ENCODE peak calls at places on chromosome 20, in four cellular contexts. D is IMR-90, U is K562, K is endothelial cell of umbilical vein. Y is an unnamed sample.

GRCh38 chr20:16622501-16622900 is 49.3 kb upstream of the KIF16B start:
- DNase-seq in D (no peak), U (no peak), K (no peak), Y (no peak)

GRCh38 chr20:63878855-63879254 is 13.8 kb downstream of the TPD52L2 start:
- DNase-seq in D (no peak), U (no peak), K (no peak), Y (no peak)

GRCh38 chr20:39067526-39068216 is 105.5 kb downstream of the DHX35 start:
- DNase-seq in D (peak; percentile 64), U (no peak), K (no peak), Y (no peak)

GRCh38 chr20:59576216-59576953 is 28.0 kb upstream of the PHACTR3 start:
- DNase-seq in D (no peak), U (no peak), K (no peak), Y (no peak)

GRCh38 chr20:2303693-2304092 is 7.9 kb downstream of the TGM3 start:
- DNase-seq in D (no peak), U (no peak), K (no peak), Y (no peak)

GRCh38 chr20:4283011-4283410 is 267.7 kb upstream of the RNF24 start:
- DNase-seq in D (no peak), U (no peak), K (no peak), Y (no peak)

GRCh38 chr20:9339708-9340107 is 174.7 kb upstream of the LAMP5 start:
- DNase-seq in D (no peak), U (no peak), K (no peak), Y (no peak)

GRCh38 chr20:35120012-35120701 is 27.0 kb downstream of the EDEM2 start:
- DNase-seq in D (peak; percentile 89), U (peak; percentile 68), K (peak; percentile 72), Y (no peak)

GRCh38 chr20:34753706-34754461 is 49.7 kb downstream of the TP53INP2 start:
- DNase-seq in D (peak; percentile 60), U (no peak), K (no peak), Y (no peak)

GRCh38 chr20:25361287-25361683 is 29.4 kb downstream of the ABHD12 start:
- DNase-seq in D (peak; percentile 64), U (no peak), K (no peak), Y (no peak)

GRCh38 chr20:33664762-33665144 is 2.0 kb upstream of the ACTL10 start:
- DNase-seq in D (no peak), U (no peak), K (no peak), Y (no peak)

GRCh38 chr20:32535953-32536823 is 48.9 kb downstream of the NOL4L start:
- DNase-seq in D (peak; percentile 6), U (peak; percentile 94), K (no peak), Y (no peak)

GRCh38 chr20:32535316-32535952 is 49.7 kb downstream of the NOL4L start:
- DNase-seq in D (no peak), U (peak; percentile 35), K (no peak), Y (no peak)

GRCh38 chr20:32537657-32538525 is 47.2 kb downstream of the NOL4L start:
- DNase-seq in D (no peak), U (peak; percentile 86), K (no peak), Y (no peak)

GRCh38 chr20:32538526-32538918 is 46.6 kb downstream of the NOL4L start:
- DNase-seq in D (no peak), U (no peak), K (no peak), Y (no peak)

GRCh38 chr20:32536861-32537656 is 48.1 kb downstream of the NOL4L start:
- DNase-seq in D (no peak), U (peak; percentile 75), K (no peak), Y (no peak)
- H3K9ac ChIP-seq in D (no peak overlapping the region), U (peak overlapping the region; percentile 87), K (no peak overlapping the region), Y (peak overlapping the region; percentile 39)

DNA sequence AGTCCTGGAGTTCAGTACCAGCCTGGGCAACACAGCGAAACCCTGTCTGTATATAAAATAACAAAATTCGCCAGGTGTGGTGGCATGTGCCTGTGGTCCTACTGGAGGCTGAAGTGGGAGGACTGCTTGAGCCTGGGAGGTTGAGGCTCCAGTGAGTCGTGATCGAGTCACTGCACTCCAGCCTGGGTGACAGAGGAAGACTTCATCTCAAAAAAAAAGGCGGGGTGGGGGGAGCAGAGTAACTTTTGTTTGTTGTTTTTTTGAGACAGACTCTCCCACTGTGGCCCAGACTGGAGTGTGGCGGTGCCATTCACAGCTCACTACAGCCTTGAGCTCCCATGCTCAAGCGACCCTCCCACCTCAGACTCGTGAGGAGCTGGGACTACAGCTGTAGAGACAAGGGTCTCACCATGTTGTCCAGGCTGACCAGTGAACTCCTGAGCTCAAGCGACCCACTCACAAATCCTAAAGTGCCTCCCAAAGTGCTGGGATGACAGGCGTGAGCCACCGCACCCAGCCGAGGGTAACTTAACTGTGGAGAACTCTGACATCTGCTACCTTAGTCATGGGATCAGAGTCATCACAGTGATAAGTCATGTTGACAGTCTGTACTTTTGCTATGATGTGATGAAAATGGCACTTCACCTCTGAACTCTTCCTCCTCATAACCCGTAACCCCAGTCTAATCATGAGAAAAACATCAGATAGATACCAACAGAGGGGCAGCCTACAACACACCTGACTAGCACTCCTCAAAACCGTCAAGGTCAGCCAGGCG is 16.5 kb downstream of the PEDS1 start:
- DNase-seq in D (peak; percentile 59), U (no peak), K (no peak), Y (no peak)
- TF ChIP-seq FOS in D (peak; percentile 10), U (no peak), K (no peak), Y (no peak)

GRCh38 chr20:53658973-53659372 is 65.3 kb upstream of the ZNF217 start:
- DNase-seq in D (no peak), U (no peak), K (no peak), Y (no peak)

GRCh38 chr20:53662595-53662994 is 69.0 kb upstream of the ZNF217 start:
- DNase-seq in D (no peak), U (no peak), K (peak; percentile 38), Y (no peak)

GRCh38 chr20:53658327-53658726 is 64.7 kb upstream of the ZNF217 start:
- DNase-seq in D (no peak), U (no peak), K (no peak), Y (no peak)

GRCh38 chr20:53660947-53661381 is 67.3 kb upstream of the ZNF217 start:
- DNase-seq in D (peak; percentile 9), U (no peak), K (no peak), Y (no peak)

GRCh38 chr20:53660078-53660909 is 66.7 kb upstream of the ZNF217 start:
- DNase-seq in D (peak; percentile 17), U (no peak), K (peak; percentile 22), Y (no peak)
- H3K9ac ChIP-seq in D (peak overlapping the region; percentile 72), U (no peak overlapping the region), K (no peak overlapping the region), Y (peak overlapping the region; percentile 57)

DNA sequence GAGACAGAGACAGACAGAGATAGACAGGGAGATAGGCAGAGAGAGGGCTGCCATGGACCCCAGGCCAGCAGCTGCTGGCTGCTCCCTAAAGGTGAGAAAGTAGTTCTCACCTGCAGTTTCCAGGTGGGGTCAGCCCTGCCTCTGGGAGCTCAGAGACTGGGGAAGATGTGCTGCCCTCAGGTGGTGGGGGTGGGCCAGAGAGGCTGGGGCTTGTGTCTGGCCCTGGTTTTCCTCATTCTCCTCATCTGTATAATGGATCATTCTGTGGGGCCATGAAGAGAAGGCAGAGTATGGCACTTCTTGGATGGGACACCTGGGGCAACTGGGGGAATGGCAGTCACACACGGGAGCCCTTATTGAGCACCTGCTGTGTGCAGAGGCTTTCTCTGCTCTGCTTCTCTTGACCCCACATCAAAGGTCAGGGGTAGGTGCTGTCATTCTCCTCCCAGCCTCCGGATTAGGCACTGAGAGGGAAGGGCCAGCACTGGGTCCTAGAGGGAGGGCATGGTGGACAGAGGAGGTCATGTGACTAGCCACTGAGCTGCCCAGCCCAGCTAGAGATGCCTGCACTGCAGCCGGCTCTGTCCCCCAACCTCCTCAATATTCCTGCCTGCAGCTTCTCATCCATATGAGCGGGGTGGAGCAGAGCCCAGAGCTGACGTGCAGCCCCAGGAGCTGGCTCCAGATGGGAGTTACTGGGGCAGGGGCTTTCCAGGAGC is 4.1 kb downstream of the ANGPT4 start:
- DNase-seq in D (no peak), U (no peak), K (no peak), Y (no peak)
- TF ChIP-seq FOS in D (no peak), U (no peak), K (no peak), Y (no peak)

DNA sequence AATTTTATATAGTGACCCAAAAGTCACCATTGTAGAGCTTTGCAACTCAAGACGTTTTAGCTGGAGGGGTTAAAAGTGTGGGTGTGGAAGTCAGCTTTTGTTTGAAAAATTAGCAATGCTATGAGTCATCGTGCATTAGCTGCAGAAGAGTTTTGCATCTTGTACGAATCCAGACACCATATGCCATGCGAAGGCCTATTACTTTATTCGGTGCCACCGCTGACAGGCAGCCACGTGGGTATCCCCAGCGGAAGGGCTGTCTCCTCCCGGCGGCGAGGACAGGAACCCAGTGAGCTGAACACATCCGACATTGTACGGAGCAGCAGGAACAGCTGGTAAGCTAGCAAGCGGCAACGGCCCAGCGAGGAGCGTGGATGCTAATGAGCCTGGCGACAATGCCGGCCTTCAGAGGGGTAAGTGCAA is 84.4 kb downstream of the INSM1 start:
- DNase-seq in D (peak; percentile 78), U (no peak), K (peak; percentile 83), Y (peak; percentile 63)
- H3K9ac ChIP-seq in D (no peak overlapping the region), U (no peak overlapping the region), K (peak overlapping the region; percentile 8), Y (peak overlapping the region; percentile 54)

GRCh38 chr20:53089866-53090265 is 117.7 kb downstream of the TSHZ2 start:
- DNase-seq in D (no peak), U (no peak), K (no peak), Y (no peak)
- TF ChIP-seq FOS in D (no peak), U (no peak), K (no peak), Y (no peak)

Y was measured in GM12878.